ENCODE peak calls at places on chromosomes 4 and X, in five cellular contexts. S, L, H, G and B are unnamed samples. For H3K9me3, the result is how much of the 10 kb centered on the place peaks cover.

GRCh38 chrX:115584715-115585114 is 23.7 kb downstream of the PLS3 start:
- DNase-seq in S (no peak), L (no peak), H (no peak), G (peak), B (no peak)

GRCh38 chr4:82223715-82224114 is 150.1 kb downstream of the HNRNPD start:
- DNase-seq in S (no peak), L (no peak), H (no peak), G (no peak), B (no peak)

GRCh38 chr4:77185681-77186080 is 28.7 kb downstream of the CCNG2 start:
- DNase-seq in S (no peak), L (no peak), H (no peak), G (no peak), B (no peak)

GRCh38 chr4:41067369-41067768 is 147.0 kb downstream of the APBB2 start:
- DNase-seq in S (no peak), L (no peak), H (no peak), G (peak), B (no peak)

GRCh38 chrX:40471965-40472648 is 108.7 kb upstream of the ATP6AP2 start:
- DNase-seq in S (no peak), L (peak), H (no peak), G (peak), B (peak)

GRCh38 chr4:163863082-163863481 is 368.6 kb downstream of the TMA16 start:
- DNase-seq in S (no peak), L (no peak), H (no peak), G (no peak), B (no peak)

GRCh38 chr4:186726440-186727148 is 2.9 kb upstream of the FAT1 start:
- DNase-seq in S (no peak), L (peak), H (peak), G (peak), B (peak)

GRCh38 chrX:100647095-100647494 is 3.1 kb downstream of the SRPX2 start:
- DNase-seq in S (no peak), L (no peak), H (peak), G (peak), B (no peak)

GRCh38 chrX:70979136-70979762 is 48.4 kb upstream of the SLC7A3 start:
- DNase-seq in S (no peak), L (no peak), H (no peak), G (peak), B (no peak)

GRCh38 chr4:68963389-68963788 is 11.8 kb upstream of the UGT2A3 start:
- DNase-seq in S (no peak), L (no peak), H (no peak), G (no peak), B (no peak)

GRCh38 chr4:68960294-68961163 is 8.9 kb upstream of the UGT2A3 start:
- DNase-seq in S (no peak), L (no peak), H (no peak), G (no peak), B (no peak)

GRCh38 chr4:68962868-68963267 is 11.3 kb upstream of the UGT2A3 start:
- DNase-seq in S (no peak), L (no peak), H (no peak), G (no peak), B (no peak)
- H3K9me3 ChIP-seq in S (under half), L (under half), H (under half), G (under half), B (under half)

GRCh38 chr4:8778301-8778700 is 93.3 kb downstream of the HMX1 start:
- DNase-seq in S (no peak), L (no peak), H (no peak), G (no peak), B (no peak)
- H3K9me3 ChIP-seq in S (under half), L (under half), H (under half), G (under half), B (under half)

GRCh38 chr4:174871407-174871806 is 42.4 kb upstream of the GLRA3 start:
- DNase-seq in S (no peak), L (no peak), H (no peak), G (no peak), B (no peak)

GRCh38 chr4:174873931-174874330 is 44.2 kb upstream of the ADAM29 start:
- DNase-seq in S (no peak), L (no peak), H (no peak), G (peak), B (no peak)

GRCh38 chr4:174867893-174868292 is 38.8 kb upstream of the GLRA3 start:
- DNase-seq in S (no peak), L (no peak), H (no peak), G (no peak), B (no peak)

GRCh38 chr4:174869334-174869733 is 40.3 kb upstream of the GLRA3 start:
- DNase-seq in S (no peak), L (no peak), H (no peak), G (no peak), B (no peak)

GRCh38 chr4:174870311-174870710 is 41.3 kb upstream of the GLRA3 start:
- DNase-seq in S (no peak), L (no peak), H (no peak), G (no peak), B (no peak)
- H3K9me3 ChIP-seq in S (under half), L (under half), H (under half), G (under half), B (under half)

DNA sequence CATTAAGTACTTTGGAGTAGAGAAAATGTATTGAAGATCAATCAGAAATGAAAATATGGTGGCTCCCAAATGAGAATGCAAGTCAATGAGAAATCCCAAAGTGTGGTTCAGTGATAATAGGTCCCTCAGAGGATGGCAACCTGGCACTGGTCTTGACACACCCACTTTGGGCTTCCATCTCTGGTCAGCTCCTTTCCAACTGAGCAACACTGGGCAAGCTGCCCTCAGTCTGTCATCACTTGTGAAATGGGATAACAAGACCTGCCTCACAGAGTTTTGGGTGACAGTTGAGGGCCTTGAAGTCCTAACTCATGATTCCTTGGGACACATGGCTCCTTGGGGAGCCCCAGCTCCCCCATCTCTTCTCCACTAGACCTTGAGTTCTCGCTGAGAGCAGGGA is 29.0 kb upstream of the MAMLD1 start:
- DNase-seq in S (no peak), L (no peak), H (peak), G (no peak), B (no peak)
- H3K9me3 ChIP-seq in S (under half), L (under half), H (under half), G (under half), B (under half)